ENCODE peak calls at places on chromosomes 4 and X, in five cellular contexts. G is effector memory CD4-positive, alpha-beta T cell; A is H4; E is body of pancreas; H is NCI-H2029 treated with DMSO at 0.1 percent for 48 hours. K is an unnamed sample.

GRCh38 chr4:169621754-169622481 is 1.5 kb downstream of the CLCN3 start:
- DNase-seq in G (peak), A (peak), E (peak), H (peak), K (peak)

GRCh38 chr4:87498446-87498900 is 30.7 kb downstream of the SPARCL1 start:
- DNase-seq in G (no peak), A (no peak), E (no peak), H (no peak), K (no peak)

GRCh38 chr4:68594678-68595077 is 18.6 kb upstream of the UGT2B17 start:
- DNase-seq in G (no peak), A (no peak), E (no peak), H (no peak), K (no peak)

GRCh38 chr4:17646693-17647092 is 32.3 kb downstream of the MED28 start:
- DNase-seq in G (no peak), A (no peak), E (no peak), H (peak), K (no peak)

GRCh38 chrX:26722666-26723428 is 506.9 kb downstream of the MAGEB5 start:
- DNase-seq in G (no peak), A (no peak), E (no peak), H (no peak), K (no peak)

GRCh38 chr4:96164814-96165351 is 325.0 kb downstream of the PDHA2 start:
- DNase-seq in G (no peak), A (peak), E (no peak), H (no peak), K (no peak)

GRCh38 chr4:87679449-87680169 is 29.5 kb downstream of the DMP1 start:
- DNase-seq in G (no peak), A (peak), E (peak), H (peak), K (peak)

GRCh38 chr4:92215471-92215870 is 88.3 kb upstream of the GRID2 start:
- DNase-seq in G (no peak), A (no peak), E (no peak), H (no peak), K (no peak)

GRCh38 chrX:120090208-120090607 is 12.7 kb upstream of the RHOXF2B start:
- DNase-seq in G (no peak), A (no peak), E (no peak), H (no peak), K (no peak)

GRCh38 chrX:11117751-11118150 is 6.6 kb downstream of the HCCS start:
- DNase-seq in G (no peak), A (no peak), E (no peak), H (no peak), K (no peak)

GRCh38 chr4:56606385-56606784 is 74.7 kb downstream of the HOPX start:
- DNase-seq in G (no peak), A (no peak), E (no peak), H (no peak), K (no peak)

GRCh38 chrX:134520860-134521390 is 61.0 kb downstream of the HPRT1 start:
- DNase-seq in G (no peak), A (peak), E (peak), H (peak), K (no peak)

GRCh38 chrX:4978613-4979012 is 1250.1 kb downstream of the NLGN4X start:
- DNase-seq in G (no peak), A (no peak), E (no peak), H (no peak), K (no peak)

GRCh38 chr4:136748777-136749176 is 783.5 kb downstream of the PCDH18 start:
- DNase-seq in G (no peak), A (no peak), E (no peak), H (no peak), K (no peak)

GRCh38 chr4:5888222-5888701 is 4.6 kb downstream of the CRMP1 start:
- DNase-seq in G (no peak), A (peak), E (no peak), H (no peak), K (no peak)

GRCh38 chr4:529563-529962 is 30.6 kb downstream of the PIGG start:
- DNase-seq in G (no peak), A (no peak), E (no peak), H (no peak), K (no peak)

GRCh38 chr4:164734476-164734875 is 19.5 kb upstream of the SMIM31 start:
- DNase-seq in G (no peak), A (no peak), E (no peak), H (no peak), K (no peak)

K was measured in naive B cell.